ENCODE peak calls at places on chromosomes 7 and 10, in six cellular contexts. L is T-cell; Y is hepatic stellate cell; V is endothelial cell; B is astrocyte of the hippocampus; N is CD4-positive, alpha-beta T cell. H is an unnamed sample.

GRCh38 chr10:74417397-74417796 is 266.4 kb downstream of the ADK start:
- DNase-seq in L (no peak), Y (no peak), V (no peak), B (no peak), N (no peak), H (no peak)

GRCh38 chr10:116164291-116164690 is 108.7 kb downstream of the GFRA1 start:
- DNase-seq in L (no peak), Y (no peak), V (no peak), B (no peak), N (no peak), H (no peak)

GRCh38 chr7:5172196-5172800 is 17.7 kb upstream of the WIPI2 start:
- DNase-seq in L (no peak), Y (no peak), V (no peak), B (peak), N (no peak), H (no peak)

GRCh38 chr7:158957507-158957900 is 101.1 kb downstream of the DYNC2I1 start:
- DNase-seq in L (no peak), Y (no peak), V (no peak), B (no peak), N (no peak), H (no peak)

GRCh38 chr7:108083980-108084379 is 46.2 kb downstream of the LAMB4 start:
- DNase-seq in L (no peak), Y (no peak), V (no peak), B (peak), N (no peak), H (no peak)

GRCh38 chr7:22248111-22248809 is 108.7 kb downstream of the RAPGEF5 start:
- DNase-seq in L (no peak), Y (no peak), V (no peak), B (no peak), N (no peak), H (no peak)

GRCh38 chr7:128944487-128945236 is 6.9 kb downstream of the IRF5 start:
- DNase-seq in L (no peak), Y (no peak), V (no peak), B (no peak), N (no peak), H (no peak)

GRCh38 chr7:17009007-17009719 is 127.4 kb upstream of the AGR3 start:
- DNase-seq in L (no peak), Y (no peak), V (no peak), B (no peak), N (no peak), H (no peak)

GRCh38 chr10:109962247-109962646 is 38.9 kb upstream of the XPNPEP1 start:
- DNase-seq in L (no peak), Y (peak), V (no peak), B (no peak), N (no peak), H (no peak)

GRCh38 chr10:122142652-122143237 is 128.4 kb upstream of the BTBD16 start:
- DNase-seq in L (no peak), Y (peak), V (peak), B (peak), N (peak), H (peak)

GRCh38 chr7:138929969-138930368 is 51.2 kb downstream of the KIAA1549 start:
- DNase-seq in L (no peak), Y (no peak), V (no peak), B (no peak), N (no peak), H (no peak)

GRCh38 chr10:31147220-31147608 is 115.5 kb upstream of the ZNF438 start:
- DNase-seq in L (no peak), Y (peak), V (no peak), B (peak), N (no peak), H (no peak)

GRCh38 chr10:61627266-61627665 is 35.5 kb upstream of the CABCOCO1 start:
- DNase-seq in L (no peak), Y (no peak), V (no peak), B (peak), N (no peak), H (no peak)

GRCh38 chr10:63976538-63976937 is 455.3 kb downstream of the REEP3 start:
- DNase-seq in L (no peak), Y (peak), V (peak), B (peak), N (no peak), H (peak)